ENCODE peak calls at places on chromosomes 12 and 14, in ten cellular contexts. Z is activated CD4-positive, CD25-positive, alpha-beta regulatory T cell; Y is memory B cell; T is tibial nerve; X is stimulated activated CD8-positive, alpha-beta memory T cell treated with anti-CD3 and anti-CD28 coated beads, Interleukin-4, amount 100 ng/mL, for 24 hours; P is NCI-H69; E is posterior cingulate gyrus; A is naive thymus-derived CD8-positive, alpha-beta T cell; W is NCI-H2081; J is BE2C. L is an unnamed sample.
A peak's percentile ranks its signal among the peaks of the same experiment; 100 is the strongest.

GRCh38 chr14:77603654-77604270 is 12.7 kb downstream of the SPTLC2 start:
- DNase-seq in P (peak; percentile 57), E (no peak), T (peak; percentile 39), X (no peak), J (peak; percentile 87), Y (no peak), W (no peak), A (no peak), Z (no peak), L (no peak)

GRCh38 chr12:12779529-12779928 is 5.9 kb upstream of the APOLD1 start:
- DNase-seq in W (peak; percentile 79), T (no peak), A (no peak), X (no peak), E (no peak), J (no peak), P (peak; percentile 91), Y (no peak), Z (no peak), L (no peak)

GRCh38 chr14:76829650-76830421 is 3.6 kb downstream of the LRRC74A start:
- DNase-seq in J (peak; percentile 46), T (peak; percentile 74), Y (no peak), E (peak; percentile 75), A (no peak), P (peak; percentile 44), Z (no peak), X (no peak), W (no peak), L (no peak)

GRCh38 chr14:69612759-69613145 is 1.4 kb downstream of the SUSD6 start:
- DNase-seq in X (no peak), J (no peak), E (no peak), A (no peak), W (peak; percentile 68), P (peak; percentile 79), Y (no peak), Z (no peak), T (no peak), L (no peak)

GRCh38 chr14:88247228-88247627 is 75.8 kb downstream of the KCNK10 start:
- DNase-seq in E (no peak), T (no peak), X (no peak), P (peak; percentile 46), Z (no peak), A (no peak), J (no peak), Y (no peak), W (no peak), L (no peak)

GRCh38 chr14:36604757-36605505 is 22.5 kb upstream of the NKX2-8 start:
- DNase-seq in J (peak; percentile 44), T (peak; percentile 51), Z (no peak), Y (no peak), W (peak; percentile 80), X (no peak), E (no peak), A (no peak), P (peak; percentile 91), L (peak; percentile 58)

GRCh38 chr12:25933001-25933400 is 25.5 kb upstream of the RASSF8 start:
- DNase-seq in Y (no peak), J (no peak), Z (no peak), A (no peak), P (no peak), T (no peak), E (no peak), W (no peak), X (no peak), L (no peak)

GRCh38 chr12:52415870-52416750 is 10.0 kb upstream of the KRT82 start:
- DNase-seq in T (peak; percentile 81), P (no peak), J (no peak), X (no peak), Y (no peak), E (no peak), A (no peak), W (no peak), Z (no peak), L (no peak)

GRCh38 chr14:22370084-22370847 is 218.8 kb downstream of the DAD1 start:
- DNase-seq in W (no peak), Y (no peak), Z (no peak), J (no peak), E (no peak), A (no peak), X (no peak), T (no peak), P (no peak), L (no peak)

GRCh38 chr14:37697489-37698121 is 102.2 kb downstream of the TTC6 start:
- DNase-seq in Z (no peak), X (no peak), T (no peak), J (no peak), E (no peak), Y (no peak), P (no peak), A (no peak), W (no peak), L (no peak)

GRCh38 chr12:22282283-22282682 is 52.2 kb downstream of the ST8SIA1 start:
- DNase-seq in P (no peak), J (no peak), X (no peak), W (no peak), A (no peak), T (no peak), Z (no peak), E (no peak), Y (no peak), L (no peak)

GRCh38 chr12:2179953-2180736 is 127.4 kb downstream of the CACNA1C start:
- DNase-seq in X (no peak), J (no peak), W (no peak), A (no peak), Y (no peak), P (no peak), Z (no peak), T (peak; percentile 34), E (peak; percentile 74), L (no peak)

GRCh38 chr14:34223302-34224150 is 238.5 kb downstream of the SPTSSA start:
- DNase-seq in A (no peak), T (no peak), Y (no peak), Z (no peak), W (no peak), E (no peak), X (no peak), P (no peak), J (no peak), L (no peak)

GRCh38 chr12:51871918-51872688 is 15.8 kb upstream of the ANKRD33 start:
- DNase-seq in X (no peak), A (no peak), T (no peak), Z (no peak), J (no peak), P (peak; percentile 53), E (no peak), Y (no peak), W (no peak), L (no peak)

GRCh38 chr12:101823891-101824290 is 6.9 kb downstream of the GNPTAB start:
- DNase-seq in Z (peak; percentile 55), A (peak; percentile 76), T (peak; percentile 33), P (peak; percentile 83), E (no peak), X (peak; percentile 36), Y (peak; percentile 56), W (peak; percentile 19), J (peak; percentile 49), L (no peak)

GRCh38 chr12:32273712-32274111 is 125.6 kb upstream of the FGD4 start:
- DNase-seq in T (no peak), E (no peak), A (peak; percentile 62), Y (peak; percentile 55), Z (peak; percentile 27), W (no peak), P (peak; percentile 77), X (peak; percentile 26), J (peak; percentile 39), L (no peak)

GRCh38 chr12:21248679-21249078 is 86.0 kb downstream of the SLCO1A2 start:
- DNase-seq in P (peak; percentile 9), J (no peak), W (peak; percentile 35), Y (no peak), Z (no peak), T (no peak), A (no peak), X (no peak), E (no peak), L (no peak)